ENCODE peak calls at places on chromosomes 7 and 10, in six cellular contexts. A is Kasumi-1, P is cerebellum, F is coronary artery, M is prostate gland, G is GM19239. S is an unnamed sample.

GRCh38 chr7:79951415-79951814 is 183.2 kb upstream of the GNAI1 start:
- DNase-seq in A (no peak), P (no peak), F (no peak), M (no peak), G (no peak), S (no peak)

GRCh38 chr10:12841426-12841825 is 160.1 kb downstream of the CCDC3 start:
- DNase-seq in A (no peak), P (no peak), F (no peak), M (no peak), G (no peak), S (no peak)

GRCh38 chr10:35349389-35349915 is 13.1 kb downstream of the CCNY start:
- DNase-seq in A (no peak), P (no peak), F (no peak), M (no peak), G (no peak), S (no peak)

GRCh38 chr10:47374611-47375536 is 9.2 kb downstream of the ZNF488 start:
- DNase-seq in A (no peak), P (no peak), F (peak; percentile 71), M (no peak), G (no peak), S (no peak)

GRCh38 chr7:92797284-92797683 is 39.1 kb downstream of the CDK6 start:
- DNase-seq in A (no peak), P (no peak), F (no peak), M (no peak), G (no peak), S (no peak)

GRCh38 chr7:89401690-89402089 is 606.2 kb upstream of the TEX47 start:
- DNase-seq in A (no peak), P (no peak), F (no peak), M (no peak), G (no peak), S (no peak)

GRCh38 chr10:78188459-78188858 is 154.8 kb downstream of the RPS24 start:
- DNase-seq in A (no peak), P (no peak), F (no peak), M (no peak), G (no peak), S (no peak)

GRCh38 chr10:75870039-75870645 is 438.7 kb downstream of the LRMDA start:
- DNase-seq in A (no peak), P (no peak), F (no peak), M (no peak), G (no peak), S (no peak)

GRCh38 chr7:130683026-130683425 is 3.3 kb downstream of the TSGA13 start:
- DNase-seq in A (no peak), P (no peak), F (no peak), M (no peak), G (no peak), S (no peak)

GRCh38 chr7:44313016-44313415 is 12.4 kb downstream of the CAMK2B start:
- DNase-seq in A (no peak), P (no peak), F (peak; percentile 52), M (no peak), G (no peak), S (no peak)

GRCh38 chr10:101110856-101111523 is 20.1 kb upstream of the TLX1 start:
- DNase-seq in A (no peak), P (no peak), F (no peak), M (no peak), G (no peak), S (no peak)

GRCh38 chr7:68770649-68771048 is 827.6 kb upstream of the AUTS2 start:
- DNase-seq in A (no peak), P (peak; percentile 15), F (no peak), M (no peak), G (no peak), S (no peak)

GRCh38 chr7:47479821-47480575 is 101.9 kb downstream of the TNS3 start:
- DNase-seq in A (no peak), P (no peak), F (no peak), M (no peak), G (no peak), S (no peak)

GRCh38 chr7:37455081-37455480 is 6.4 kb upstream of the ELMO1 start:
- DNase-seq in A (no peak), P (no peak), F (no peak), M (no peak), G (no peak), S (no peak)